ENCODE peak calls at places on chromosomes 11 and 22, in nine cellular contexts. X is fibroblast of pulmonary artery, V is OCI-LY7, K is transverse colon, M is kidney, Z is upper lobe of left lung, I is fibroblast of lung, R is HCT116, C is choroid plexus epithelial cell. D is an unnamed sample.

GRCh38 chr11:64461081-64461480 is 102.1 kb downstream of the RPS6KA4 start:
- DNase-seq in X (no peak), V (no peak), K (no peak), M (no peak), Z (no peak), I (no peak), R (no peak), C (no peak), D (no peak)

GRCh38 chr11:65206901-65207300 is 25.2 kb downstream of the CAPN1 start:
- DNase-seq in X (no peak), V (no peak), K (no peak), M (no peak), Z (no peak), I (no peak), R (no peak), C (no peak), D (no peak)

GRCh38 chr22:24156915-24157782 is 24.1 kb upstream of the SUSD2 start:
- DNase-seq in X (peak; percentile 69), V (peak; percentile 96), K (peak; percentile 93), M (peak; percentile 94), Z (peak; percentile 93), I (peak; percentile 66), R (peak; percentile 67), C (peak; percentile 73), D (peak; percentile 64)

GRCh38 chr11:10856689-10857603 is 907 bp downstream of the ZBED5 start:
- DNase-seq in X (peak; percentile 37), V (peak; percentile 58), K (peak; percentile 70), M (no peak), Z (no peak), I (peak; percentile 34), R (no peak), C (peak; percentile 32), D (peak; percentile 34)

GRCh38 chr11:17607572-17608570 is 60.8 kb downstream of the OTOG start:
- DNase-seq in X (no peak), V (no peak), K (no peak), M (no peak), Z (peak; percentile 56), I (no peak), R (no peak), C (no peak), D (no peak)

GRCh38 chr22:37806409-37807338 is 1.1 kb upstream of the GCAT start:
- DNase-seq in X (no peak), V (no peak), K (no peak), M (no peak), Z (no peak), I (peak; percentile 51), R (no peak), C (peak; percentile 58), D (peak; percentile 40)

GRCh38 chr11:35151896-35152295 is 12.9 kb downstream of the CD44 start:
- DNase-seq in X (no peak), V (no peak), K (no peak), M (no peak), Z (no peak), I (no peak), R (no peak), C (no peak), D (no peak)

GRCh38 chr11:37322333-37323194 is 724.5 kb upstream of the RAG2 start:
- DNase-seq in X (no peak), V (no peak), K (no peak), M (no peak), Z (no peak), I (no peak), R (no peak), C (no peak), D (no peak)

GRCh38 chr22:24107668-24108067 is 73.6 kb upstream of the SUSD2 start:
- DNase-seq in X (peak; percentile 89), V (no peak), K (peak; percentile 71), M (peak; percentile 86), Z (no peak), I (peak; percentile 92), R (no peak), C (peak; percentile 73), D (peak; percentile 59)

DNA sequence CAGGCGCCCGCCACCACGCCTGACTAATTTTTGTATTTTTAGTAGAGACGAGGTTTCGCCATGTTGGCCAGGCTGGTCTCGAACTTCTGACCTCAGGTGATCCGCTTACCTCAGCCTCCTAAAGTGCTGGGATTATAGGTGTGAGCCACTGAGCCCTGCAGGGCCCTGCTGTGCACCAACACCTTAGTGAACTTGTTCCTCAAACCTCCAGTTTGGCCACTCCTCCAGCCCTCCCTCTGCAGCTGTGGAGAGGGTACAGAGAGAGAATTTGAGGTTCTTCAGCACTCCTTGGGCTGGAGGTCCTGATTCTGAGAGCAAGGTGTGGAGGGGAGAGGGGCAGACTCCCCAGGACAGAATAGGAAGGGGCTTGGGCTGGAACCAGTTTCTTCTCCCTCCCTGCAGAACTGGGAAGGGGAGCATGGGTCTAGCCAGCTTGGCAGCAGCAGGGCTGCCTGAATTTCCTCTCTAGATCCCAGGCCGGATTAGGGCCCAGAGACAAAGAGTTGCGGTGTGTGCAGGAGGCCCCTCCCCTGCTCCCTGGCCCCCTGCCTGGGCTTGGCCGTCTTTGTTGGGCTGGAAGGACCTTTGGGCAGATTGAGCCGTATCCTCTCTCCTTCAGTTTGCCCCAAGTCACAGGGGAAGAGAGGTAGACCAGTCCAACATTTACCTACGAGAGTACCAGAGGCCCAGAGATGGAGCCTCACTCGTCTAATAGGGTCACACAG is 2.3 kb upstream of the PEX16 start:
- DNase-seq in X (no peak), V (no peak), K (no peak), M (peak; percentile 30), Z (no peak), I (no peak), R (no peak), C (no peak), D (no peak)
- TF ChIP-seq CTCF in X (no peak), V (no peak), K (no peak), M (no peak), Z (no peak), I (no peak), R (no peak), C (no peak), D (no peak)

DNA sequence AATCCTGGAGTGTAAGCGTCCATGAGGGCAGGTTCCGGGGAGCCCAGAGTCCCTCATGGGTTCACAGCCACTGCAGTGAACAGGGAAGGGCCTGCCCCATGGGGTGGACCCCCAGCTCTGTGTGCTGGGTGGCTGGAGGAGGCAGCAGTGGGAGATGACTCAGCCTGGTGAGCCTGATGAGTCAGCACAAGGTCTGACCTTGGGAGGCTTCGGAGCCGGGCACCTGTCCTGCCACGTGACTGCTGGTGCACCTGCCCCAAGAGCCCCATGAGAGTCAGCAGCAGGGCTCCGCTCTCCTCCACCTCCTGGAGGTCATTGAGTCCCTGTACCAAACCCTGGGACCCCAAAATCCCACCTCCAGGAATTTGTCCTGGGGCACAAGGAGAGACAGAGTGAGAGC is 1221.8 kb downstream of the BRD1 start:
- DNase-seq in X (no peak), V (no peak), K (no peak), M (no peak), Z (no peak), I (no peak), R (no peak), C (no peak), D (no peak)
- H3K4me3 ChIP-seq in X (no peak overlapping the region), V (no peak overlapping the region), K (no peak overlapping the region), M (no peak overlapping the region), Z (no peak overlapping the region), I (no peak overlapping the region), R (no peak overlapping the region), C (no peak overlapping the region), D (no peak overlapping the region)

DNA sequence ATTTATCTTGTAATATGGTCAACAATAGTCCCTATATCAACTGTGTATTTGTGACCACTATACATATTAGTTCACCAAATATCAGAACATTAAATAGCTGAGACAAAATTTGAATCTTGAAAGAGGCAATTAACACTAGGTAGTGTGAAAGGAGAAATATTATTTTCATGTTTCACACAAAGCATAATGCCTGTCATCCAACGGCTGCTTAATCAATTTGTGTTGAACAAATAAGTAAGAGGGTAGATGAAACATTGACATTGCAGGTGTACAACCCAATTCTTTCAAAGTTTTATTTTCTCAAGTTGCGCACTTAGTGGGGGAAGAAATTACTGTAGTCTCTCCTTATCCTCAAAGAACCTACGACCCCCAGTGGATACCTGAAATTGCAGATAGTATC is 3.4 kb upstream of the OR8I2 start:
- DNase-seq in X (no peak), V (no peak), K (no peak), M (no peak), Z (no peak), I (no peak), R (no peak), C (no peak), D (no peak)
- TF ChIP-seq CTCF in X (no peak), V (peak; percentile 48), K (no peak), M (no peak), Z (no peak), I (no peak), R (no peak), C (no peak), D (no peak)

GRCh38 chr22:39405346-39406085 is 5.9 kb downstream of the TAB1 start:
- DNase-seq in X (peak; percentile 75), V (no peak), K (no peak), M (peak; percentile 73), Z (peak; percentile 73), I (peak; percentile 65), R (no peak), C (peak; percentile 82), D (no peak)
- H3K4me3 ChIP-seq in X (peak overlapping the region; percentile 28), V (no peak overlapping the region), K (no peak overlapping the region), M (no peak overlapping the region), Z (no peak overlapping the region), I (peak overlapping the region; percentile 22), R (no peak overlapping the region), C (peak overlapping the region; percentile 26), D (no peak overlapping the region)

DNA sequence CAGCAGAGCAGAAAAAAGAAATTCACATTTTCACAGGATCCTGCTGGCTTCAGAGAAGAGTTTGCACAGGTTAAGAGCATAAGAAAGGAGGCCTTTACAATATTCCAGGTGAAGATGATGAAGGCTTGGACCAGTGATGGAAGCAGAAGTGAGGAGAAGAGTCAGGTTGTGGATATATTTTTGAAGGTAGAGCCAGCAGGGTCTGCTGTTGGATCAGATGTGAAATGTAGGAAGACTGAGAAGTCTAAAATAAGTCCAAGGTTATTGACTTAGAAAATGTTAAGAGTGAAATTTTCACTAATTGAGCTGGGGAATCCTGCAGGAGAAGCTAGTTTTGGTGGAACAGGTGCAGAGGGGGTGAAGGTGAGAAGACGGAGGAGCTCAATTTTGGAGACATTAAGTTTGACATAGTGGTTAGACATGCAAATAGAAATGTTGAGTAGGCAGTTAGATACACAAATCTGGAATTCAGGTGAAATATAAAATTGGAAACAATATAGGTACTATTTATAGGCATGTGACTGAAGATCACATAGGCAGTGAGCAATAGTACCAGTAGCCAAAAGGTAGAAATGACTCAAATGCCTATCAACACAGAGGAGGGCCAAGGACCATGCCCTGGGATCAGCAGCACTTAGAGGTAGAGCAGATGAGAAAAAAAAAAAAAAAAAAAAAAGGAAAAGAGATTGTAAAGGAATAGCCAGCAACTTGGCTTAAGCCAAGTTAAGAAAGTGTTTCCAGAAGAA is 252.0 kb downstream of the AASDHPPT start:
- DNase-seq in X (peak; percentile 7), V (no peak), K (no peak), M (no peak), Z (no peak), I (peak; percentile 23), R (no peak), C (peak; percentile 42), D (no peak)
- TF ChIP-seq CTCF in X (peak; percentile 10), V (no peak), K (no peak), M (no peak), Z (no peak), I (peak; percentile 5), R (no peak), C (peak; percentile 50), D (no peak)

GRCh38 chr11:123110397-123110796 is 48.5 kb upstream of the HSPA8 start:
- DNase-seq in X (no peak), V (no peak), K (no peak), M (no peak), Z (no peak), I (no peak), R (no peak), C (no peak), D (no peak)
- H3K4me3 ChIP-seq in X (no peak overlapping the region), V (no peak overlapping the region), K (no peak overlapping the region), M (no peak overlapping the region), Z (no peak overlapping the region), I (no peak overlapping the region), R (no peak overlapping the region), C (no peak overlapping the region), D (no peak overlapping the region)

D was measured in epithelial cell of esophagus.